ENCODE peak calls at places on chromosomes 4 and X, in six cellular contexts. One of them, this sample, is unnamed.

GRCh38 chr4:56976878-56977320 is 507 bp downstream of the NOA1 start:
- DNase-seq in body of pancreas: peak; percentile 83
- DNase-seq in gastrocnemius medialis: no peak
- DNase-seq in suprapubic skin: peak; percentile 69
- DNase-seq in A549: peak; percentile 12
- DNase-seq in sigmoid colon: peak; percentile 71
- DNase-seq in this sample: peak; percentile 76

GRCh38 chr4:88108747-88109122 is 49.7 kb downstream of the ABCG2 start:
- DNase-seq in body of pancreas: no peak
- DNase-seq in gastrocnemius medialis: no peak
- DNase-seq in suprapubic skin: no peak
- DNase-seq in A549: no peak
- DNase-seq in sigmoid colon: no peak
- DNase-seq in this sample: no peak

GRCh38 chr4:38672247-38673071 is 8.5 kb downstream of the KLF3 start:
- DNase-seq in body of pancreas: no peak
- DNase-seq in gastrocnemius medialis: no peak
- DNase-seq in suprapubic skin: no peak
- DNase-seq in A549: peak; percentile 36
- DNase-seq in sigmoid colon: no peak
- DNase-seq in this sample: no peak

GRCh38 chr4:98780111-98780549 is 121.7 kb upstream of the TSPAN5 start:
- DNase-seq in body of pancreas: no peak
- DNase-seq in gastrocnemius medialis: no peak
- DNase-seq in suprapubic skin: no peak
- DNase-seq in A549: no peak
- DNase-seq in sigmoid colon: no peak
- DNase-seq in this sample: no peak

GRCh38 chr4:80831383-80832361 is 198.8 kb upstream of the BMP3 start:
- DNase-seq in body of pancreas: no peak
- DNase-seq in gastrocnemius medialis: no peak
- DNase-seq in suprapubic skin: no peak
- DNase-seq in A549: no peak
- DNase-seq in sigmoid colon: no peak
- DNase-seq in this sample: no peak

GRCh38 chrX:139720136-139720535 is 12.2 kb upstream of the MCF2 start:
- DNase-seq in body of pancreas: no peak
- DNase-seq in gastrocnemius medialis: no peak
- DNase-seq in suprapubic skin: no peak
- DNase-seq in A549: peak; percentile 34
- DNase-seq in sigmoid colon: no peak
- DNase-seq in this sample: no peak

GRCh38 chrX:19204623-19205022 is 82.4 kb upstream of the ADGRG2 start:
- DNase-seq in body of pancreas: no peak
- DNase-seq in gastrocnemius medialis: no peak
- DNase-seq in suprapubic skin: no peak
- DNase-seq in A549: no peak
- DNase-seq in sigmoid colon: no peak
- DNase-seq in this sample: no peak

GRCh38 chrX:17613979-17614572 is 123.2 kb upstream of the SCML1 start:
- DNase-seq in body of pancreas: peak; percentile 69
- DNase-seq in gastrocnemius medialis: no peak
- DNase-seq in suprapubic skin: no peak
- DNase-seq in A549: peak; percentile 18
- DNase-seq in sigmoid colon: no peak
- DNase-seq in this sample: no peak

GRCh38 chr4:109730294-109731051 is 603 bp upstream of the PLA2G12A start:
- DNase-seq in body of pancreas: peak; percentile 69
- DNase-seq in gastrocnemius medialis: peak; percentile 13
- DNase-seq in suprapubic skin: peak; percentile 76
- DNase-seq in A549: peak; percentile 56
- DNase-seq in sigmoid colon: peak; percentile 82
- DNase-seq in this sample: peak; percentile 43

GRCh38 chrX:30589146-30589888 is 11.8 kb upstream of the TASL start:
- DNase-seq in body of pancreas: no peak
- DNase-seq in gastrocnemius medialis: no peak
- DNase-seq in suprapubic skin: no peak
- DNase-seq in A549: no peak
- DNase-seq in sigmoid colon: no peak
- DNase-seq in this sample: no peak

GRCh38 chr4:127759893-127760292 is 22.2 kb upstream of the HSPA4L start:
- DNase-seq in body of pancreas: no peak
- DNase-seq in gastrocnemius medialis: no peak
- DNase-seq in suprapubic skin: no peak
- DNase-seq in A549: peak; percentile 30
- DNase-seq in sigmoid colon: no peak
- DNase-seq in this sample: no peak

GRCh38 chr4:25563071-25563564 is 92.5 kb upstream of the SLC34A2 start:
- DNase-seq in body of pancreas: no peak
- DNase-seq in gastrocnemius medialis: peak; percentile 29
- DNase-seq in suprapubic skin: no peak
- DNase-seq in A549: peak; percentile 69
- DNase-seq in sigmoid colon: no peak
- DNase-seq in this sample: no peak

GRCh38 chrX:56797966-56798711 is 69.1 kb downstream of the NBDY start:
- DNase-seq in body of pancreas: peak; percentile 48
- DNase-seq in gastrocnemius medialis: peak; percentile 35
- DNase-seq in suprapubic skin: peak; percentile 48
- DNase-seq in A549: no peak
- DNase-seq in sigmoid colon: peak; percentile 56
- DNase-seq in this sample: no peak

GRCh38 chr4:76485450-76485849 is 50.4 kb downstream of the SHROOM3 start:
- DNase-seq in body of pancreas: peak; percentile 27
- DNase-seq in gastrocnemius medialis: no peak
- DNase-seq in suprapubic skin: no peak
- DNase-seq in A549: no peak
- DNase-seq in sigmoid colon: no peak
- DNase-seq in this sample: no peak

GRCh38 chr4:168218663-168219062 is 99.9 kb downstream of the DDX60 start:
- DNase-seq in body of pancreas: no peak
- DNase-seq in gastrocnemius medialis: no peak
- DNase-seq in suprapubic skin: no peak
- DNase-seq in A549: peak; percentile 25
- DNase-seq in sigmoid colon: no peak
- DNase-seq in this sample: no peak

GRCh38 chr4:103907414-103907813 is 187.6 kb upstream of the TACR3 start:
- DNase-seq in body of pancreas: no peak
- DNase-seq in gastrocnemius medialis: no peak
- DNase-seq in suprapubic skin: no peak
- DNase-seq in A549: no peak
- DNase-seq in sigmoid colon: no peak
- DNase-seq in this sample: no peak

GRCh38 chrX:78029663-78030062 is 60.2 kb upstream of the PGAM4 start:
- DNase-seq in body of pancreas: peak; percentile 18
- DNase-seq in gastrocnemius medialis: no peak
- DNase-seq in suprapubic skin: no peak
- DNase-seq in A549: peak; percentile 53
- DNase-seq in sigmoid colon: no peak
- DNase-seq in this sample: no peak

GRCh38 chrX:119008122-119008744 is 33.8 kb downstream of the LONRF3 start:
- DNase-seq in body of pancreas: peak; percentile 14
- DNase-seq in gastrocnemius medialis: no peak
- DNase-seq in suprapubic skin: no peak
- DNase-seq in A549: peak; percentile 28
- DNase-seq in sigmoid colon: no peak
- DNase-seq in this sample: no peak

GRCh38 chr4:85756938-85757337 is 282.0 kb downstream of the ARHGAP24 start:
- DNase-seq in body of pancreas: peak; percentile 54
- DNase-seq in gastrocnemius medialis: no peak
- DNase-seq in suprapubic skin: no peak
- DNase-seq in A549: peak; percentile 37
- DNase-seq in sigmoid colon: no peak
- DNase-seq in this sample: no peak

GRCh38 chr4:177375971-177376370 is 66.3 kb downstream of the AGA start:
- DNase-seq in body of pancreas: no peak
- DNase-seq in gastrocnemius medialis: no peak
- DNase-seq in suprapubic skin: no peak
- DNase-seq in A549: no peak
- DNase-seq in sigmoid colon: no peak
- DNase-seq in this sample: no peak

GRCh38 chrX:9644335-9644734 is 121.3 kb downstream of the GPR143 start:
- DNase-seq in body of pancreas: no peak
- DNase-seq in gastrocnemius medialis: no peak
- DNase-seq in suprapubic skin: no peak
- DNase-seq in A549: no peak
- DNase-seq in sigmoid colon: peak; percentile 73
- DNase-seq in this sample: no peak

GRCh38 chrX:55524487-55524886 is 34.8 kb upstream of the USP51 start:
- DNase-seq in body of pancreas: no peak
- DNase-seq in gastrocnemius medialis: no peak
- DNase-seq in suprapubic skin: no peak
- DNase-seq in A549: peak; percentile 3
- DNase-seq in sigmoid colon: no peak
- DNase-seq in this sample: no peak

GRCh38 chr4:7322166-7322991 is 112.4 kb downstream of the PSAPL1 start:
- DNase-seq in body of pancreas: no peak
- DNase-seq in gastrocnemius medialis: no peak
- DNase-seq in suprapubic skin: no peak
- DNase-seq in A549: no peak
- DNase-seq in sigmoid colon: no peak
- DNase-seq in this sample: peak; percentile 15

GRCh38 chr4:10741961-10742699 is 57.6 kb upstream of the CLNK start:
- DNase-seq in body of pancreas: no peak
- DNase-seq in gastrocnemius medialis: no peak
- DNase-seq in suprapubic skin: no peak
- DNase-seq in A549: no peak
- DNase-seq in sigmoid colon: no peak
- DNase-seq in this sample: no peak
- TF ChIP-seq POLR2A in body of pancreas: no peak
- TF ChIP-seq POLR2A in gastrocnemius medialis: no peak
- TF ChIP-seq POLR2A in suprapubic skin: no peak
- TF ChIP-seq POLR2A in A549: no peak
- TF ChIP-seq POLR2A in sigmoid colon: no peak
- TF ChIP-seq POLR2A in this sample: no peak

DNA sequence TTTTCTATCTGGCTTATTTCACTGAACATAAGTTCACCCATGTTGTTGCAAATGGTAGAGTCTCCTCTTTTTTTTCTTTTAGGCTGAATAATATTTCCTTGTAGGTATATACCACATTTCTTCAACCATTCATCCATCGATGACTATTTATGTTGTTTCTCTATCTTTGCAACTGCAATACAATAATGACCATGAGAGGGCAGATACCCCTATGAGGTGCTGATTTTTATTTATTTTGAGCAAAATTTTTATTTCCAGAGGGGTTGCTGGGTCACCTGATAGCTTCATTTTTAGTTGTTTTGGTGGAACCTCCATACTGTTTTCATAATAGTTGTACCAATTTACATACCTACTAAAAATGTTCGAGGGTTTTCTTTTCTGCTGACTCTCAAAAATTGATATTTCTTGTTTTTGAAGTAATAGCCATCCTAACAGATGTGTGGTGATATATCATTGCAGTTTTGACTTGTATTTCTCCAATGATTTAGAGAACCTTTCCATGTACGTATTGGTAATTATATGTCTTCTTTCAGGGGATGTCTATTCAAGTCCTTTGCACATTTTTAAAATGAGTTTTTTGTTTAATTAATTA is 1697.0 kb downstream of the PCDH7 start:
- DNase-seq in body of pancreas: no peak
- DNase-seq in gastrocnemius medialis: no peak
- DNase-seq in suprapubic skin: no peak
- DNase-seq in A549: no peak
- DNase-seq in sigmoid colon: no peak
- DNase-seq in this sample: no peak
- H3K9me3 ChIP-seq in body of pancreas: no peaks in the 10 kb centered on the region
- H3K9me3 ChIP-seq in gastrocnemius medialis: no peaks in the 10 kb centered on the region
- H3K9me3 ChIP-seq in suprapubic skin: peaks cover 4% of the 10 kb centered on the region
- H3K9me3 ChIP-seq in A549: no peaks in the 10 kb centered on the region
- H3K9me3 ChIP-seq in sigmoid colon: no peaks in the 10 kb centered on the region
- H3K9me3 ChIP-seq in this sample: no peaks in the 10 kb centered on the region

DNA sequence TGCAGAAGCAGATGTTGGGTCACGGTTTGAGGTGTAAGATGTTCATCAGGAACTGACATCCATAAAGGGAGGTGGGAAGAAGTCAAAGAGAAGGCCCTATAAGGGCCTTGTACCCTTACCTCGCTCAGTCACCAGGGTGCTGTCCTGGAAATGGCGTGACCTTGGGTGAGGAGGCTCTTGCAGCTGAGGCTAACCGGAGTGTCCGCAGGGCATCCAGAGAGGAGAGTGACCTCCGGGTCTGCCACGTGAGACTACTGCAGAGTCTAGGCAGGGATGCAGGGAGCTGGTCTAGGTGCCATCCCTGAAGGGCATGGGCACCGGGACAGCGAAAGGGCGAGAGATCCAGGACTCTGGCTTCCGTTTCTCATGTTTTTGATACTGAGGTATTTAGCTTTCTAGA is 28.7 kb upstream of the IRAK1 start:
- DNase-seq in body of pancreas: no peak
- DNase-seq in gastrocnemius medialis: no peak
- DNase-seq in suprapubic skin: no peak
- DNase-seq in A549: no peak
- DNase-seq in sigmoid colon: peak; percentile 61
- DNase-seq in this sample: no peak
- H3K4me1 ChIP-seq in body of pancreas: peaks cover 46% of the 10 kb centered on the region
- H3K4me1 ChIP-seq in gastrocnemius medialis: peaks cover 67% of the 10 kb centered on the region
- H3K4me1 ChIP-seq in suprapubic skin: peaks cover 43% of the 10 kb centered on the region
- H3K4me1 ChIP-seq in A549: peaks cover 66% of the 10 kb centered on the region
- H3K4me1 ChIP-seq in sigmoid colon: peaks cover 34% of the 10 kb centered on the region
- H3K4me1 ChIP-seq in this sample: peaks cover 26% of the 10 kb centered on the region

GRCh38 chr4:152678841-152679240 is 956 bp downstream of the TMEM154 start:
- DNase-seq in body of pancreas: no peak
- DNase-seq in gastrocnemius medialis: no peak
- DNase-seq in suprapubic skin: no peak
- DNase-seq in A549: no peak
- DNase-seq in sigmoid colon: no peak
- DNase-seq in this sample: no peak
- TF ChIP-seq POLR2A in body of pancreas: no peak
- TF ChIP-seq POLR2A in gastrocnemius medialis: no peak
- TF ChIP-seq POLR2A in suprapubic skin: no peak
- TF ChIP-seq POLR2A in A549: no peak
- TF ChIP-seq POLR2A in sigmoid colon: no peak
- TF ChIP-seq POLR2A in this sample: no peak

GRCh38 chrX:774536-774935 is 143.9 kb downstream of the SHOX start:
- DNase-seq in body of pancreas: no peak
- DNase-seq in gastrocnemius medialis: no peak
- DNase-seq in suprapubic skin: no peak
- DNase-seq in A549: no peak
- DNase-seq in sigmoid colon: no peak
- DNase-seq in this sample: no peak
- H3K9me3 ChIP-seq in body of pancreas: no peaks in the 10 kb centered on the region
- H3K9me3 ChIP-seq in gastrocnemius medialis: no peaks in the 10 kb centered on the region
- H3K9me3 ChIP-seq in suprapubic skin: peaks cover 10% of the 10 kb centered on the region
- H3K9me3 ChIP-seq in A549: no peaks in the 10 kb centered on the region
- H3K9me3 ChIP-seq in sigmoid colon: no peaks in the 10 kb centered on the region
- H3K9me3 ChIP-seq in this sample: peaks cover 4% of the 10 kb centered on the region

This sample was measured in heart left ventricle.